ENCODE peak calls at places on chromosomes 12 and 14, in seven cellular contexts. S is GM06990, C is tibial artery, E is heart right ventricle, W is fibroblast of the aortic adventitia, I is esophagus squamous epithelium, F is fibroblast of lung. D is an unnamed sample.

GRCh38 chr12:98388126-98388525 is 127.3 kb upstream of the TMPO start:
- DNase-seq in S (no peak), C (no peak), E (no peak), W (no peak), I (no peak), F (no peak), D (no peak)

GRCh38 chr14:66944872-66945271 is 244.4 kb upstream of the GARIN2 start:
- DNase-seq in S (peak; percentile 10), C (no peak), E (no peak), W (peak; percentile 48), I (no peak), F (peak; percentile 51), D (peak; percentile 45)

GRCh38 chr14:50667491-50668007 is 557 bp downstream of the SAV1 start:
- DNase-seq in S (peak; percentile 64), C (peak; percentile 67), E (no peak), W (no peak), I (no peak), F (no peak), D (no peak)

GRCh38 chr14:105445290-105445689 is 25.7 kb downstream of the MTA1 start:
- DNase-seq in S (no peak), C (no peak), E (no peak), W (no peak), I (no peak), F (no peak), D (no peak)

GRCh38 chr14:76546426-76547221 is 170.7 kb downstream of the ESRRB start:
- DNase-seq in S (no peak), C (no peak), E (no peak), W (peak; percentile 2), I (no peak), F (no peak), D (peak; percentile 15)

GRCh38 chr12:89245090-89245489 is 107.2 kb downstream of the DUSP6 start:
- DNase-seq in S (no peak), C (no peak), E (no peak), W (peak; percentile 22), I (no peak), F (peak; percentile 25), D (peak; percentile 98)

GRCh38 chr12:57454566-57455373 is at the start of gene INHBE:
- DNase-seq in S (no peak), C (no peak), E (no peak), W (peak; percentile 88), I (no peak), F (peak; percentile 95), D (no peak)

GRCh38 chr14:102418853-102419240 is 56.1 kb downstream of the TECPR2 start:
- DNase-seq in S (no peak), C (no peak), E (no peak), W (no peak), I (no peak), F (no peak), D (no peak)

GRCh38 chr14:23321572-23322547 is 603 bp downstream of the PABPN1 start:
- DNase-seq in S (peak; percentile 52), C (peak; percentile 81), E (peak; percentile 44), W (peak; percentile 46), I (no peak), F (peak; percentile 41), D (no peak)

GRCh38 chr12:16499617-16500016 is 106.3 kb downstream of the LMO3 start:
- DNase-seq in S (no peak), C (no peak), E (no peak), W (peak; percentile 51), I (no peak), F (no peak), D (no peak)

GRCh38 chr14:90976076-90976475 is 84.4 kb downstream of the RPS6KA5 start:
- DNase-seq in S (no peak), C (no peak), E (no peak), W (no peak), I (no peak), F (no peak), D (no peak)
- H3K4me3 ChIP-seq in S (no peak overlapping the region), C (no peak overlapping the region), E (no peak overlapping the region), W (no peak overlapping the region), I (no peak overlapping the region), F (no peak overlapping the region), D (no peak overlapping the region)

DNA sequence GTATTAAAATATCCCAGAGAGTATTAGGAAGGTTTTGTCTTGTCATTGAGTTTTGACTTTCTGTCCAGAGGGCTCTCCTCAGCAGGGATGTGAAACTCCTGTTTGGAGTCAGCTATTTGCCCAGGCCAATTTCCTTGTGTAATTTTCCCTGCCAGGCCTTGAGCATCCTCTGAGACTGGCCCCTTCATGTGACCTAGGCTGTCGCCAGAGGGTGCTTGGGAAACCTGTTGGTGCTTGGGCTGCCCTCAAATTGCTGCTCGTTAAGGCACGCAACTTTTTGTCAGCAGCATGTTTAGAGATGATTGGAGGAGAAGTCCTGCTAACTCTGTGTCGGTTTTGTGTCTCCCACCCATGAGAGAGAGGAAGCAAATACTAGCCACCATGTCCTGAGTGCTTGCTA is 39.1 kb downstream of the IQSEC3 start:
- DNase-seq in S (no peak), C (peak; percentile 21), E (no peak), W (no peak), I (no peak), F (no peak), D (no peak)
- H3K4me3 ChIP-seq in S (no peak overlapping the region), C (no peak overlapping the region), E (no peak overlapping the region), W (no peak overlapping the region), I (no peak overlapping the region), F (no peak overlapping the region), D (no peak overlapping the region)

DNA sequence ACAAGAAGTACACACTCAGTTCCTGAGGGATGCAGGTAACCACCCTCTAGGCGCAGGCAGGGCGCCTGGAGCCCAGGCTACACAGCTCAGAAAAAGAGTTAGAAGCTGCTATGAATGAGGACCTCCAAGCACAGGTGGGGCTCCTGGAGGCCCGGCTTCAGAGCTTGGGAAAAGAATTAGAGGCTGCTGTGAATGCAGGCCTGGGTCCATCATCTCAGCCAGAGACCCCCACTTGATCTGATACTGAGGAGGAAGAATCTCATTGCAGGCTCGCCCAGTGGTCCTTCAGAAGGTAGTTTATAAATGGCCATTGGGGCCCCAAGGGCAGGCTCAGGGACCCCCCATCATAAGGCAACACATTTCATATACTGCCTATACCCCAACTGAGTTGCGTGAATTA is 556.4 kb downstream of the SLC6A15 start:
- DNase-seq in S (no peak), C (no peak), E (no peak), W (no peak), I (no peak), F (no peak), D (no peak)
- H3K4me3 ChIP-seq in S (no peak overlapping the region), C (no peak overlapping the region), E (no peak overlapping the region), W (no peak overlapping the region), I (no peak overlapping the region), F (no peak overlapping the region), D (no peak overlapping the region)

DNA sequence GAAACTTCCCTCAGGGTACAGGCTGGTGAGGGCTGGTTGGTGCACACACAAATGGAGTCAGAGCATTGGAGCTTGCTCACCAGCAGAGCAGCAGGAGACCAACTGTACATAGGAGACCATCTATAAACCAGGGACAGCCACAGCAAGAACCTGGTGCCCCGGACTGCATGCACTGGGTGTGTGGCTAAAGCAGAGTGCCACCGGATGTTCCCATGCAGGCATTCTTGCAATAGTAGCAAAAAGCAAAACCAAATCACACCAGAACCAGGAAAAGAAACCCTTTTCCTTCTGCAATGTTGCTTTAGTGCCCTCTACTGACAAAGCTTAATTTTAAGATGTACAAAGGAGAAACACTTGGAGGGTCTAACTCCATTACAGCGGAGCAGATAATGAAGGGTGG is 136.3 kb downstream of the MDGA2 start:
- DNase-seq in S (no peak), C (no peak), E (no peak), W (no peak), I (no peak), F (no peak), D (peak; percentile 21)
- H3K4me3 ChIP-seq in S (no peak overlapping the region), C (no peak overlapping the region), E (no peak overlapping the region), W (no peak overlapping the region), I (no peak overlapping the region), F (no peak overlapping the region), D (no peak overlapping the region)

GRCh38 chr12:52798671-52799497 is 3.0 kb upstream of the KRT3 start:
- DNase-seq in S (no peak), C (no peak), E (no peak), W (no peak), I (no peak), F (no peak), D (no peak)
- H3K4me3 ChIP-seq in S (no peak overlapping the region), C (no peak overlapping the region), E (no peak overlapping the region), W (no peak overlapping the region), I (no peak overlapping the region), F (no peak overlapping the region), D (no peak overlapping the region)

DNA sequence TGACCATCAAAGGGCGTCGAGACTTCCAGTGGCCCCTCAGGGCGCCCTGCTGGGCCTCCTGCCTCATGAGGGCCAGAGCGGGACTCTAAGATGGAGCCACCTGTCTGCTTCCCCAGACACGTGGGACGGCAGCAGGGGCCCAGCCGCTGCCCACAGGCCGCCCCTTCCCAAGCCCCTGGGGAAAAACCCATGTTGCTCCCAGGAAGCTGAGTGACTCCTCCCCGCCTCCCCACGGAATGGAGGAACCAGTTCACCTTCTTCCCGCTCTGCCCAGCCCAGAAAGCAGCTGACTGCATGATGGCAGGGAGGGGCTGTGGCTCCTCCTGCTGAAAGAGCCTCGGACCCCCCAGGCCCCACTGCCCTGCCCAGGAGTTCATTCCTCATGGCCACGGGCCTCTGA is 14.9 kb downstream of the RAB35 start:
- DNase-seq in S (no peak), C (no peak), E (no peak), W (no peak), I (no peak), F (no peak), D (no peak)
- H3K4me3 ChIP-seq in S (no peak overlapping the region), C (no peak overlapping the region), E (peak overlapping the region; percentile 22), W (no peak overlapping the region), I (peak overlapping the region; percentile 31), F (no peak overlapping the region), D (no peak overlapping the region)

GRCh38 chr14:97025722-97026121 is 228.5 kb downstream of the VRK1 start:
- DNase-seq in S (no peak), C (no peak), E (no peak), W (no peak), I (no peak), F (no peak), D (no peak)
- H3K4me3 ChIP-seq in S (no peak overlapping the region), C (no peak overlapping the region), E (no peak overlapping the region), W (no peak overlapping the region), I (no peak overlapping the region), F (no peak overlapping the region), D (no peak overlapping the region)

DNA sequence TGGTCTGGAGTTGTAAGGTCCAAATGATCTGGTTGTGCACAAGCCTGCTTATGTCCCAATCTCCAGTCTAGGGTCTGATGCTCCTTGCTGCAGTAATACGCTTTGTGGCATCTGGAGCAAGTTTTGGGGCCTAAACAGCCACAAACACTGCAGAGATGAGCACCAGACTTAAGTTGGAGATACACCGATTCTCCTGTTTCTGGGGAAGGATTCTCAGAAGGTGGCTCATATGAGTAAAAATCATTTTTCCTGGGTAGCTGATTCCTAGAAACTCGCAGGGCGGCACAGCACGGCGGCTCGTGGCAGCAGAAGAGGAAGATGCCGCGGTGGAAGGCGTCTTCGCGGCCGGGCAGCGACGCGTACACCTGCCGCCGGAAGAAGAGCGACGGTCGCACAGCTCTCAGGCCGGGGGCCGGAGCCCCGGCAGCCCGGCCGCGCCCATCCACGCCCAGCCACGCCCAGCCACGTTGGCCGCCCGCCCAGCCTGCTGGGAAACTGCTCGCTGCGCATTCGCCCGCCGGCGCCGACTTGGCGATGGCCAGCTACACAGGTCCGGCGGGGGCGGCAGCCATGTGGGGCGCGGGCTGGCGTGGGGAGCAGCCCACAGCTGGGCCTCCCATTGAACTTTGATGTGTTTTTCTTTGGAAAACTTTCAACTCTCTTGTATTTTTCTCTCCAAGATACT is 129.0 kb downstream of the ASCL4 start:
- DNase-seq in S (peak; percentile 93), C (no peak), E (peak; percentile 31), W (no peak), I (peak; percentile 1), F (no peak), D (no peak)
- H3K4me3 ChIP-seq in S (peak overlapping the region; percentile 69), C (no peak overlapping the region), E (peak overlapping the region; percentile 44), W (no peak overlapping the region), I (peak overlapping the region; percentile 59), F (peak overlapping the region; percentile 12), D (peak overlapping the region; percentile 42)

GRCh38 chr14:21097616-21098133 is 780 bp downstream of the ZNF219 start:
- DNase-seq in S (no peak), C (peak; percentile 76), E (peak; percentile 21), W (no peak), I (no peak), F (no peak), D (no peak)
- H3K4me3 ChIP-seq in S (peak overlapping the region; percentile 18), C (peak overlapping the region; percentile 71), E (peak overlapping the region; percentile 51), W (peak overlapping the region; percentile 41), I (peak overlapping the region; percentile 86), F (no peak overlapping the region), D (peak overlapping the region; percentile 21)

D was measured in Jurkat, Clone E6-1.